ENCODE peak calls at places on chromosomes 3 and 15, in five cellular contexts. J is AG04449; M is activated naive CD4-positive, alpha-beta T cell treated with anti-CD3 and anti-CD28 coated beads for 36 hours; X is neural crest cell; C is activated CD4-positive, alpha-beta T cell treated with anti-CD3 and anti-CD28 coated beads for 24 hours. I is an unnamed sample.

GRCh38 chr3:146100825-146101444 is 60.0 kb downstream of the PLOD2 start:
- DNase-seq in J (no peak), M (no peak), X (no peak), C (no peak), I (no peak)

GRCh38 chr15:58169934-58170333 is 31.8 kb downstream of the AQP9 start:
- DNase-seq in J (no peak), M (no peak), X (no peak), C (no peak), I (no peak)

GRCh38 chr15:98226578-98226977 is 266.1 kb downstream of the ARRDC4 start:
- DNase-seq in J (no peak), M (no peak), X (no peak), C (no peak), I (no peak)

GRCh38 chr15:75695634-75696302 is 16.9 kb downstream of the CSPG4 start:
- DNase-seq in J (no peak), M (no peak), X (no peak), C (no peak), I (no peak)

GRCh38 chr3:175980731-175981130 is 1121.6 kb downstream of the NAALADL2 start:
- DNase-seq in J (peak; percentile 45), M (no peak), X (no peak), C (no peak), I (no peak)

GRCh38 chr3:138060792-138061191 is 50.8 kb downstream of the CLDN18 start:
- DNase-seq in J (no peak), M (no peak), X (no peak), C (no peak), I (no peak)

GRCh38 chr3:32961189-32961715 is 9.8 kb downstream of the CCR4 start:
- DNase-seq in J (no peak), M (peak; percentile 59), X (no peak), C (no peak), I (no peak)

GRCh38 chr3:28726840-28727239 is 378.2 kb upstream of the AZI2 start:
- DNase-seq in J (no peak), M (peak; percentile 15), X (peak; percentile 24), C (no peak), I (no peak)

GRCh38 chr3:128993461-128994172 is at the start of gene CFAP92:
- DNase-seq in J (no peak), M (peak; percentile 95), X (peak; percentile 89), C (peak; percentile 80), I (peak; percentile 84)

GRCh38 chr15:58472821-58473581 is 41.2 kb downstream of the LIPC start:
- DNase-seq in J (no peak), M (peak; percentile 74), X (no peak), C (no peak), I (no peak)

GRCh38 chr3:81788650-81789049 is 27.2 kb upstream of the GBE1 start:
- DNase-seq in J (no peak), M (no peak), X (no peak), C (no peak), I (no peak)

GRCh38 chr15:63030101-63030528 is 12.4 kb upstream of the TPM1 start:
- DNase-seq in J (no peak), M (no peak), X (no peak), C (no peak), I (no peak)

GRCh38 chr15:39267685-39268084 is 313.2 kb upstream of the THBS1 start:
- DNase-seq in J (no peak), M (no peak), X (no peak), C (no peak), I (no peak)

GRCh38 chr3:100269410-100270217 is 8.8 kb downstream of the TBC1D23 start:
- DNase-seq in J (peak; percentile 93), M (peak; percentile 43), X (no peak), C (no peak), I (no peak)

GRCh38 chr15:68364028-68364659 is 67.8 kb downstream of the ITGA11 start:
- DNase-seq in J (no peak), M (no peak), X (no peak), C (no peak), I (no peak)

GRCh38 chr3:169923189-169923588 is 11.8 kb downstream of the SAMD7 start:
- DNase-seq in J (no peak), M (no peak), X (no peak), C (no peak), I (no peak)

GRCh38 chr3:108623504-108623903 is 34.0 kb downstream of the DZIP3 start:
- DNase-seq in J (no peak), M (no peak), X (no peak), C (no peak), I (no peak)

GRCh38 chr3:110180733-110181132 is 843.4 kb upstream of the DPPA4 start:
- DNase-seq in J (no peak), M (no peak), X (no peak), C (no peak), I (no peak)

GRCh38 chr15:70033109-70033508 is 64.6 kb downstream of the TLE3 start:
- DNase-seq in J (no peak), M (no peak), X (no peak), C (no peak), I (no peak)

GRCh38 chr15:100732359-100733055 is 130.1 kb downstream of the ASB7 start:
- DNase-seq in J (no peak), M (no peak), X (no peak), C (no peak), I (no peak)

GRCh38 chr15:79002631-79003030 is 57.8 kb upstream of the CTSH start:
- DNase-seq in J (no peak), M (no peak), X (no peak), C (no peak), I (no peak)

GRCh38 chr15:81126887-81127286 is 7.2 kb upstream of the CFAP161 start:
- DNase-seq in J (no peak), M (no peak), X (no peak), C (no peak), I (no peak)

GRCh38 chr3:180855364-180855763 is 57.1 kb upstream of the FXR1 start:
- DNase-seq in J (no peak), M (no peak), X (no peak), C (no peak), I (no peak)